ENCODE peak calls at places on chromosomes 2 and 18, in ten cellular contexts. F is vagina; Q is left lung; X is neuronal stem cell; L is stomach; A is IMR-90; B is CD8-positive, alpha-beta T cell; D is small intestine; E is SK-N-SH; S is Peyer's patch. O is an unnamed sample. For H3K36me3, the result is how much of the 10 kb centered on the place peaks cover.

GRCh38 chr2:240325654-240326031 is 109.8 kb upstream of the GPC1 start:
- DNase-seq in F (no peak), Q (peak), X (no peak), L (no peak), A (no peak), B (no peak), D (no peak), E (peak), S (no peak), O (peak)

GRCh38 chr18:37419272-37419671 is 146.3 kb downstream of the CELF4 start:
- DNase-seq in F (no peak), Q (no peak), X (no peak), L (no peak), A (peak), B (no peak), D (no peak), E (no peak), S (no peak), O (no peak)

GRCh38 chr2:75640621-75641121 is 5.9 kb upstream of the MRPL19 start:
- DNase-seq in F (no peak), Q (peak), X (peak), L (peak), A (peak), B (peak), D (peak), E (peak), S (peak), O (peak)

GRCh38 chr2:173568054-173568453 is 213.4 kb downstream of the CDCA7 start:
- DNase-seq in F (no peak), Q (no peak), X (peak), L (no peak), A (no peak), B (no peak), D (no peak), E (peak), S (no peak), O (peak)

GRCh38 chr2:103338819-103339218 is 577.0 kb downstream of the TMEM182 start:
- DNase-seq in F (no peak), Q (no peak), X (no peak), L (no peak), A (no peak), B (no peak), D (no peak), E (no peak), S (no peak), O (no peak)

GRCh38 chr2:227204452-227204851 is 40.0 kb downstream of the COL4A3 start:
- DNase-seq in F (no peak), Q (no peak), X (peak), L (no peak), A (no peak), B (no peak), D (no peak), E (no peak), S (no peak), O (no peak)

GRCh38 chr2:138112536-138112935 is 148.3 kb downstream of the HNMT start:
- DNase-seq in F (no peak), Q (no peak), X (no peak), L (no peak), A (no peak), B (no peak), D (no peak), E (no peak), S (no peak), O (no peak)

GRCh38 chr2:171317492-171318125 is 116.2 kb downstream of the METTL8 start:
- DNase-seq in F (no peak), Q (no peak), X (no peak), L (no peak), A (no peak), B (no peak), D (no peak), E (no peak), S (no peak), O (no peak)

GRCh38 chr2:191114403-191114886 is 36.3 kb downstream of the STAT4 start:
- DNase-seq in F (no peak), Q (no peak), X (no peak), L (no peak), A (peak), B (no peak), D (peak), E (no peak), S (no peak), O (no peak)

GRCh38 chr2:112927745-112928144 is 16.8 kb downstream of the IL37 start:
- DNase-seq in F (no peak), Q (no peak), X (no peak), L (no peak), A (no peak), B (no peak), D (no peak), E (no peak), S (no peak), O (no peak)

GRCh38 chr2:9382604-9383235 is 40.6 kb downstream of the ITGB1BP1 start:
- DNase-seq in F (no peak), Q (no peak), X (no peak), L (no peak), A (peak), B (no peak), D (no peak), E (no peak), S (no peak), O (no peak)

GRCh38 chr2:147989809-147990403 is 30.6 kb downstream of the ORC4 start:
- DNase-seq in F (no peak), Q (no peak), X (no peak), L (no peak), A (peak), B (no peak), D (peak), E (peak), S (no peak), O (peak)

GRCh38 chr18:44792456-44793080 is 111.9 kb downstream of the SETBP1 start:
- DNase-seq in F (no peak), Q (no peak), X (no peak), L (no peak), A (peak), B (no peak), D (no peak), E (no peak), S (no peak), O (peak)

GRCh38 chr2:54945401-54946219 is 104.6 kb downstream of the RTN4 start:
- DNase-seq in F (no peak), Q (no peak), X (no peak), L (peak), A (peak), B (no peak), D (no peak), E (no peak), S (peak), O (no peak)

GRCh38 chr2:20522311-20522710 is 75.4 kb downstream of the RHOB start:
- DNase-seq in F (no peak), Q (no peak), X (no peak), L (no peak), A (no peak), B (no peak), D (no peak), E (no peak), S (no peak), O (no peak)

GRCh38 chr2:165827921-165828276 is 33.9 kb upstream of the GALNT3 start:
- DNase-seq in F (no peak), Q (no peak), X (no peak), L (no peak), A (peak), B (no peak), D (no peak), E (no peak), S (no peak), O (no peak)

GRCh38 chr2:110106642-110107041 is 9.0 kb downstream of the MALL start:
- DNase-seq in F (no peak), Q (no peak), X (no peak), L (peak), A (peak), B (no peak), D (no peak), E (no peak), S (no peak), O (no peak)

GRCh38 chr18:12403601-12404506 is 3.9 kb upstream of the PRELID3A start:
- DNase-seq in F (no peak), Q (no peak), X (no peak), L (no peak), A (peak), B (no peak), D (peak), E (no peak), S (no peak), O (no peak)

GRCh38 chr2:47265751-47266231 is 110.7 kb upstream of the STPG4 start:
- DNase-seq in F (no peak), Q (no peak), X (no peak), L (no peak), A (no peak), B (no peak), D (no peak), E (peak), S (no peak), O (peak)

GRCh38 chr2:67234443-67234842 is 162.7 kb upstream of the ETAA1 start:
- DNase-seq in F (no peak), Q (no peak), X (peak), L (no peak), A (peak), B (no peak), D (peak), E (no peak), S (no peak), O (peak)

GRCh38 chr18:11994346-11994707 is 13.0 kb downstream of the IMPA2 start:
- DNase-seq in F (no peak), Q (peak), X (no peak), L (peak), A (peak), B (no peak), D (peak), E (no peak), S (peak), O (no peak)

GRCh38 chr2:96802281-96802595 is 13.8 kb upstream of the CNNM3 start:
- DNase-seq in F (no peak), Q (peak), X (no peak), L (no peak), A (no peak), B (no peak), D (no peak), E (peak), S (peak), O (no peak)

GRCh38 chr2:57602738-57603137 is 443.9 kb upstream of the VRK2 start:
- DNase-seq in F (no peak), Q (no peak), X (no peak), L (no peak), A (no peak), B (no peak), D (no peak), E (no peak), S (no peak), O (no peak)

GRCh38 chr18:68840554-68841263 is 42.8 kb downstream of the CCDC102B start:
- DNase-seq in F (no peak), Q (no peak), X (peak), L (no peak), A (peak), B (no peak), D (no peak), E (no peak), S (no peak), O (peak)

GRCh38 chr2:197426723-197427122 is 8.1 kb downstream of the SF3B1 start:
- DNase-seq in F (no peak), Q (no peak), X (no peak), L (no peak), A (no peak), B (no peak), D (no peak), E (no peak), S (no peak), O (no peak)

GRCh38 chr2:197427204-197427603 is 7.6 kb downstream of the SF3B1 start:
- DNase-seq in F (no peak), Q (no peak), X (no peak), L (no peak), A (no peak), B (no peak), D (peak), E (no peak), S (no peak), O (no peak)

GRCh38 chr2:197431858-197432257 is 3.0 kb downstream of the SF3B1 start:
- DNase-seq in F (no peak), Q (no peak), X (no peak), L (no peak), A (no peak), B (no peak), D (no peak), E (no peak), S (no peak), O (no peak)

GRCh38 chr2:197425550-197425949 is 9.3 kb downstream of the SF3B1 start:
- DNase-seq in F (no peak), Q (no peak), X (no peak), L (no peak), A (no peak), B (no peak), D (no peak), E (no peak), S (no peak), O (no peak)

DNA sequence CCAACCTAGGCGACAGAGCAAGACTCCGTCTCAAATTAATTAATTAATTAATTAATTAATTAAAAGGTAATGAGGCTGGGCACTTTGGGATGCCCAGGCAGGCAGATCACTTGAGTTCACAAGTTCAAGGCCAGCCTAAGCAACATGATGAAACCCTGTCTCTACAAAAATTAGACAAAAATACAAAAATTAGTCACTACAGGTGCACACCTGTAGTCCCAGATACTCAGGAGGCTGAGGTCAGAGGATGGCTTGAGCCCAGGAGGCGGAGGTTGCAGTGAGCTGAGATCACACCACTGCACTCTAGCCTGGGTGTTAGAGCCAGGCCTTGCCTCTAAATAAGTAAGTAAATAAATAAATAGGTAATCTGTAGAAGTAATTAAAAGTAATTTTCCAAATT is 6.8 kb downstream of the SF3B1 start:
- DNase-seq in F (no peak), Q (no peak), X (no peak), L (no peak), A (no peak), B (no peak), D (no peak), E (no peak), S (no peak), O (no peak)
- H3K36me3 ChIP-seq in F (under half), Q (under half), X (half or more), L (under half), A (under half), B (under half), D (under half), E (under half), S (under half), O (under half)

DNA sequence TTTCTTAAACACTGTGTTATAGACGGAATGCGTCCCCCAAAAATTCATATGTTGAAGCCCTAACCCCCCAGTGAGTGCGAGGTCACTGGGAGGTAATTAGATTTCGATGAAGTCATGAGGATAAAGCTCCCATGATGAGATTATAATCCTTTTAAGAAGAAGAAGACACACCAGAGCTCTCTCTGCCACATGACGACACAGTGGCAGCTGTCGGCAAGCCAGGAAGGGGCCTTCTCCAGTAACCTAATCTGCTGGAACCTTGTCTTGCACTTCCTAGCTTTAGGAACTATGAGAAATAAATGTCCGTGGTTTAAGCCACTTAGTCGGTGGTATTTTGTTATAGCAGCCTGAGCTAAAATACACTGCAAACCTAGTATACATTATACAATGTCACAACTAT is 12.3 kb downstream of the TMEM237 start:
- DNase-seq in F (no peak), Q (no peak), X (no peak), L (no peak), A (no peak), B (no peak), D (no peak), E (no peak), S (no peak), O (peak)
- H3K36me3 ChIP-seq in F (under half), Q (under half), X (half or more), L (under half), A (under half), B (under half), D (under half), E (half or more), S (under half), O (half or more)

DNA sequence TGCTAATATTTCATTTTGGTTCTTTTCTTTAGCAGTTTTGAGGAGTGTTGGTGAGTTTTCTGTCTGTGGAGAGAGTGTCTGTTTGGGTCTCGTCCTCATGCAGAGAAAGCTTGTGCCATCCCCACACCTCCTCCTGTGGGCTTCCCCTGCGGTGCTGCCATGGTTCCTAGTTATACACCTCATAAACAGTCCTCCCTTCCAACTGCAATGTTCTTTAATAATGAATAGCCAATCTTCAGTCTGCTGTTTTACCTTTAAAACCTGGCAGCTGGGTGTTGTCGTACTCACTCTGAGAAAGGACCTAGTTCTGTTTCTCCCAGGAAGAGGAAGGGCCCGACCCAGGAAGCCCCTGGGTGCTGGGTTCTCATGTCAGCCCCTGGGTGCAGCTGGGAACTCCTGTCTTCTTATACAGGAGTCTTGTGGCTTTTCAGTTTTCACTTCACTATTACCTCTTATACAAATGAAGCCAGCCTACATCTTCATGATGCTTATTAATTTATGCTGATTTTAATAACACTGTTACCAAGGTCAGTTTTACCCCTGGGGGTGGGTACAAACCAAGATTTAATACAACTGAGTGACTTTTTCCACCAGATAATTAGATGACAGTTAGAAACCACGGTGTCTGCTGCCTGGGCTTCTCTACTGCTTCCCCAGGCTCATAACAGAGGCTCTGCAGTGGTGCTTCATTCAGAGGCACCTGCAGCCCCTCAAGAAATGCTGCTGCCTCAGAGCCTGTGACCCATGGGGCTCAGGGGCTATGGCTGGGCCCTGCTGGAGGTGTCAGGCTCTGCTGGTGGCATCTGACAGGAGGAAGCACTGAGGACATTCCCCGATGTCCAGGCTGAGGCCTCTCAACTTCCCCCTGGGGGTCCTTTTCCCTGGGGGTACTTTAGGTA is 59.1 kb downstream of the COA5 start:
- DNase-seq in F (no peak), Q (no peak), X (no peak), L (no peak), A (no peak), B (no peak), D (no peak), E (no peak), S (no peak), O (no peak)
- H3K36me3 ChIP-seq in F (under half), Q (half or more), X (half or more), L (under half), A (under half), B (half or more), D (under half), E (under half), S (under half), O (under half)

GRCh38 chr2:233184669-233185068 is 66.8 kb upstream of the ATG16L1 start:
- DNase-seq in F (no peak), Q (no peak), X (no peak), L (no peak), A (no peak), B (no peak), D (no peak), E (no peak), S (no peak), O (no peak)
- H3K36me3 ChIP-seq in F (under half), Q (half or more), X (under half), L (under half), A (under half), B (half or more), D (under half), E (under half), S (under half), O (under half)

DNA sequence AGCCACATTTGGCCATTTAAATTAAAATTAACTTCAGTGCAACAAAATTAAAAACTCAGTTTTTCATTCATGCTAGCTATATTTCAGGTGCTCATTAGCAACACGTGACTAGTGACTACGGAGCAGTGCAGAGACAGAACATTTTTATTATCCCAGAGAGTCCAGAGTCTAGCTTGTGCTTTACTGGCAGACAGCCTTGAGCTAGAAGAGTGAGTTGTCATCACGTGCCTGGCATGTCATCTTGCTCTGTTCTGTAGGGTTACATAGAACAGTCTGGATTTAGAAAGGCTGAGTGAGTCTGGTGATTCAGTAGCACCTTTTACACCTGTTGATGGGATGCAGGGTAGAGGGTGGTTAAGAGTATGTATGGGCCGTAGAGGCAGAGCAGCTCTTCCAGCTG is 136.9 kb upstream of the IL1R2 start:
- DNase-seq in F (no peak), Q (no peak), X (no peak), L (no peak), A (no peak), B (no peak), D (peak), E (no peak), S (peak), O (no peak)
- H3K36me3 ChIP-seq in F (under half), Q (under half), X (half or more), L (under half), A (under half), B (under half), D (under half), E (half or more), S (under half), O (half or more)

DNA sequence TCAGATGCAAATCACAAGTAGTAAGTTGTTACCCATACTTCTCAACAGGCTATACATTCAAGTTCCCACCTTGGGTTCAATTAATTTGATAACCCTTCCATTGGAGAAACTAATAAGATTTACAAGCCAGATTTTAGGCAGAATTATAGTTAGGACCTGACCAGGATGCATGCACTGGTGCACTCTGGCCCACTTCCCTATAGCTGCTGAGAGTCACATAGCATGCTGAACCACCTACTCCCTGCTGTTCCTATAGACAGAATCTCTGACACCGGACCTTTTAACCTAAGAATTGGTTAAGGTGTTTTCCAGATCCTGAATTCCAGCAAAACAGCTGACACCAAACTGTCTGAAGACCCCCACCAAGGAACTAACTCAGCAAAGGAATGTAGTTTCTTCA is 26.2 kb downstream of the FAM210A start:
- DNase-seq in F (no peak), Q (no peak), X (no peak), L (no peak), A (no peak), B (no peak), D (no peak), E (no peak), S (no peak), O (no peak)
- H3K36me3 ChIP-seq in F (under half), Q (under half), X (under half), L (under half), A (under half), B (under half), D (under half), E (under half), S (under half), O (under half)

DNA sequence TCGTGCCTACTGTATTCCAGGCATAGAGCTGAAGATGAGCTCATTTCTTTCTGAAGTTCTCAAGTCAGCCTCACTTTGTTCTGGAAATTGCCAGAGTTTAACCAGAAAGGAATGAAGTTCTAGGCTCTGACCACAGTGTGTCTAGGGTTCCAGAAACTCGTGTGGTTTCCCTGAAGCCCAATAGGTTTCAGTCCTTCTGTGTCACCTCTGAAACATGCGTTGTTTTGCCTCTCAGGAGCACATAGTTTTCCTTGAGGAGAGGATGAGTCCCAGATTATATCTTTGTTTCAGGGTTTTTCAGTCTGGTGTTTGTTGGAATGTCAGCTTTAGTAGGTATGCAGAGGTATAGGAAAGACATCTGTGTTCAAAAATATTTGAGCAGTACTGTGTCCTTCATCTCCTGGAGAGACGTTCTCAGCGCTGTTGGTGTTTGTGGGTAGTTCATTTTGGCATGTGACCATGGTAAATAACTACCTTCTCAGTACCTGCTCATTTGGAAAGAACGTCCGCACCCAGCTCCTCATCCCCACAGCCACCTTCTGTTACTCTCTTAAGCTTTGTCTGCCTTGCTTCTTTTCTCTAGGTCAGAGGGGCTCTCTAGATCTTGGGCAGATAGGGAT is 56.6 kb downstream of the RALBP1 start:
- DNase-seq in F (no peak), Q (no peak), X (no peak), L (no peak), A (peak), B (no peak), D (no peak), E (no peak), S (no peak), O (no peak)
- H3K36me3 ChIP-seq in F (half or more), Q (half or more), X (half or more), L (under half), A (under half), B (under half), D (under half), E (half or more), S (under half), O (under half)